ENCODE peak calls at places on chromosomes 7 and 10, in nine cellular contexts. One of them, this sample, is unnamed.

GRCh38 chr10:63267414-63268138 is 134.4 kb downstream of the NRBF2 start:
- DNase-seq in A549: peak; percentile 72
- DNase-seq in endothelial cell of umbilical vein: peak; percentile 89
- DNase-seq in K562: peak; percentile 39
- DNase-seq in HCT116: peak; percentile 43
- DNase-seq in SK-N-SH: no peak
- DNase-seq in H1: no peak
- DNase-seq in GM12878: no peak
- DNase-seq in HepG2: peak; percentile 71
- DNase-seq in this sample: peak; percentile 69

GRCh38 chr10:99730026-99730425 is 1.9 kb downstream of the COX15 start:
- DNase-seq in A549: no peak
- DNase-seq in endothelial cell of umbilical vein: no peak
- DNase-seq in K562: no peak
- DNase-seq in HCT116: no peak
- DNase-seq in SK-N-SH: no peak
- DNase-seq in H1: no peak
- DNase-seq in GM12878: no peak
- DNase-seq in HepG2: no peak
- DNase-seq in this sample: no peak

GRCh38 chr10:8235253-8236027 is 181.0 kb downstream of the GATA3 start:
- DNase-seq in A549: no peak
- DNase-seq in endothelial cell of umbilical vein: no peak
- DNase-seq in K562: peak; percentile 73
- DNase-seq in HCT116: no peak
- DNase-seq in SK-N-SH: peak; percentile 39
- DNase-seq in H1: no peak
- DNase-seq in GM12878: no peak
- DNase-seq in HepG2: no peak
- DNase-seq in this sample: no peak

GRCh38 chr7:139855498-139856270 is 26.6 kb downstream of the TBXAS1 start:
- DNase-seq in A549: no peak
- DNase-seq in endothelial cell of umbilical vein: no peak
- DNase-seq in K562: no peak
- DNase-seq in HCT116: no peak
- DNase-seq in SK-N-SH: no peak
- DNase-seq in H1: peak; percentile 26
- DNase-seq in GM12878: peak; percentile 51
- DNase-seq in HepG2: no peak
- DNase-seq in this sample: peak; percentile 99

GRCh38 chr7:45203947-45204445 is 46.4 kb downstream of the RAMP3 start:
- DNase-seq in A549: no peak
- DNase-seq in endothelial cell of umbilical vein: no peak
- DNase-seq in K562: no peak
- DNase-seq in HCT116: no peak
- DNase-seq in SK-N-SH: no peak
- DNase-seq in H1: no peak
- DNase-seq in GM12878: peak; percentile 9
- DNase-seq in HepG2: no peak
- DNase-seq in this sample: peak; percentile 48

GRCh38 chr7:152435384-152436278 is at the start of gene KMT2C:
- DNase-seq in A549: peak; percentile 55
- DNase-seq in endothelial cell of umbilical vein: peak; percentile 31
- DNase-seq in K562: peak; percentile 93
- DNase-seq in HCT116: no peak
- DNase-seq in SK-N-SH: peak; percentile 92
- DNase-seq in H1: peak; percentile 65
- DNase-seq in GM12878: no peak
- DNase-seq in HepG2: no peak
- DNase-seq in this sample: peak; percentile 71

GRCh38 chr7:2629740-2630681 is 1.8 kb upstream of the TTYH3 start:
- DNase-seq in A549: peak; percentile 41
- DNase-seq in endothelial cell of umbilical vein: no peak
- DNase-seq in K562: no peak
- DNase-seq in HCT116: no peak
- DNase-seq in SK-N-SH: no peak
- DNase-seq in H1: no peak
- DNase-seq in GM12878: no peak
- DNase-seq in HepG2: peak; percentile 69
- DNase-seq in this sample: no peak

GRCh38 chr10:131310904-131311660 is 439 bp downstream of the TCERG1L start:
- DNase-seq in A549: no peak
- DNase-seq in endothelial cell of umbilical vein: no peak
- DNase-seq in K562: no peak
- DNase-seq in HCT116: no peak
- DNase-seq in SK-N-SH: no peak
- DNase-seq in H1: peak; percentile 61
- DNase-seq in GM12878: no peak
- DNase-seq in HepG2: no peak
- DNase-seq in this sample: no peak

GRCh38 chr10:102507521-102507920 is 3.7 kb downstream of the SUFU start:
- DNase-seq in A549: no peak
- DNase-seq in endothelial cell of umbilical vein: no peak
- DNase-seq in K562: no peak
- DNase-seq in HCT116: no peak
- DNase-seq in SK-N-SH: no peak
- DNase-seq in H1: no peak
- DNase-seq in GM12878: no peak
- DNase-seq in HepG2: no peak
- DNase-seq in this sample: no peak

DNA sequence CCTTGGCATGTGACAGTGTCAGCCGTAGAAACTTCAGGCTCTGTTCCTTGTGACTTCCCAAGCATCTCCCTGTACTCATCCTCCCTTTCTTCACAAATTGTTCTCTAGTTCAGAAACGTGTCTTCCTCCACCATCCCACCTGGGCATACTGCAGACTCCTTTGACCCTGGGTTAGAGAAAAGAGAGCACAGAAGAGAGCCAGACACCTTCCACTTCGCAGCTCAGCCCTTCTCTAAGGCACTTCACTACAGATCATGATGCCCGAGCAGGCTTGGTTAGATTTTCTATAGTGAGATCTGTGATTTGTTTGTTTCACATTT is 70.6 kb downstream of the XPNPEP1 start:
- DNase-seq in A549: no peak
- DNase-seq in endothelial cell of umbilical vein: no peak
- DNase-seq in K562: no peak
- DNase-seq in HCT116: no peak
- DNase-seq in SK-N-SH: no peak
- DNase-seq in H1: no peak
- DNase-seq in GM12878: no peak
- DNase-seq in HepG2: no peak
- DNase-seq in this sample: no peak
- TF ChIP-seq CTCF in A549: no peak
- TF ChIP-seq CTCF in endothelial cell of umbilical vein: no peak
- TF ChIP-seq CTCF in K562: no peak
- TF ChIP-seq CTCF in HCT116: no peak
- TF ChIP-seq CTCF in SK-N-SH: no peak
- TF ChIP-seq CTCF in H1: no peak
- TF ChIP-seq CTCF in GM12878: no peak
- TF ChIP-seq CTCF in HepG2: no peak
- TF ChIP-seq CTCF in this sample: no peak

DNA sequence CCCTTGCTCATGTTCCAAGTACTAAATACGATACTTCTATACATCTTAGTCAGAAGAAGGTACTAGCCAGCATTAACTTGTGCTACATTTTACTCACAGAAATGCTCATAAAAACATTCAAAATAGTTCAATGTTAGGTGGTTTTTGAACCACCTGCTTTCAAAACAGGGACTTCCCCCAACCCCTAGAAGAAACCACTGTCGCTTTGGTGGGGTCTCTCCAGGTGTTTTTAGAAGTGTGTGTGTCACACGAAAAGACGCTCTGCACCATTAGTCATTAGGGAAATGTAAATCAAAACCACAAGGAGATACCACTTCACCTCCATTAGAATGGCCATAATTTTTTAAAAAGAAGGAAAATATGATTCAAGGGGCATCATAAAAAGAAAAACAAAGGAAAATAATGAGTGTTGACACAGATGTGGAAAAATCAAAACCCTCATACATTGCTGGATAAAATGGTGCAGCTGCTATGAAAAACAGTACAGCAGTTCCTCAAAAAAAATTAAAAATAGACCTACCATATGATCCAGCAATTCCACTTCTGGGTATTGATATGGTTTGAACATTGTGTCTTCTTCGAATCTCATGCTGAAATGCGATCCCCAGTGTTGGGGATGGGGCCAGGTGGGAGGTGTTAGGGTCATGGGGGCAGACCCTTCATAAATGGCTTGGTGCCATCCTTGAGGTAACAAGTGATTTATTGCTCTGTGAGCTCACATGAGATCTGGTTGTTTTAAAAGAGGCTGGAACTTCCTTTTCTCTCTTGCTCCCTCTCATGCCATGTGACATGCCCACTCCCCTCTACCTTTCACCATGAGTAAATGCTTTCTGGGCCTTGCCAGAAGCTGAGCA is 74.2 kb downstream of the MALSU1 start:
- DNase-seq in A549: no peak
- DNase-seq in endothelial cell of umbilical vein: peak; percentile 92
- DNase-seq in K562: no peak
- DNase-seq in HCT116: no peak
- DNase-seq in SK-N-SH: no peak
- DNase-seq in H1: no peak
- DNase-seq in GM12878: peak; percentile 76
- DNase-seq in HepG2: no peak
- DNase-seq in this sample: peak; percentile 30
- H3K4me3 ChIP-seq in A549: no peak overlapping the region
- H3K4me3 ChIP-seq in endothelial cell of umbilical vein: no peak overlapping the region
- H3K4me3 ChIP-seq in K562: no peak overlapping the region
- H3K4me3 ChIP-seq in HCT116: no peak overlapping the region
- H3K4me3 ChIP-seq in SK-N-SH: no peak overlapping the region
- H3K4me3 ChIP-seq in H1: no peak overlapping the region
- H3K4me3 ChIP-seq in GM12878: peak overlapping the region; percentile 41
- H3K4me3 ChIP-seq in HepG2: no peak overlapping the region
- H3K4me3 ChIP-seq in this sample: no peak overlapping the region

GRCh38 chr10:96495544-96495943 is 18.2 kb downstream of the TLL2 start:
- DNase-seq in A549: no peak
- DNase-seq in endothelial cell of umbilical vein: no peak
- DNase-seq in K562: no peak
- DNase-seq in HCT116: no peak
- DNase-seq in SK-N-SH: no peak
- DNase-seq in H1: no peak
- DNase-seq in GM12878: no peak
- DNase-seq in HepG2: no peak
- DNase-seq in this sample: no peak

GRCh38 chr10:96493254-96493653 is 20.5 kb downstream of the TLL2 start:
- DNase-seq in A549: no peak
- DNase-seq in endothelial cell of umbilical vein: no peak
- DNase-seq in K562: no peak
- DNase-seq in HCT116: no peak
- DNase-seq in SK-N-SH: no peak
- DNase-seq in H1: no peak
- DNase-seq in GM12878: no peak
- DNase-seq in HepG2: no peak
- DNase-seq in this sample: no peak

GRCh38 chr10:96493871-96494525 is 19.7 kb downstream of the TLL2 start:
- DNase-seq in A549: no peak
- DNase-seq in endothelial cell of umbilical vein: no peak
- DNase-seq in K562: no peak
- DNase-seq in HCT116: no peak
- DNase-seq in SK-N-SH: no peak
- DNase-seq in H1: no peak
- DNase-seq in GM12878: no peak
- DNase-seq in HepG2: no peak
- DNase-seq in this sample: no peak

GRCh38 chr10:96497391-96497790 is 16.3 kb downstream of the TLL2 start:
- DNase-seq in A549: no peak
- DNase-seq in endothelial cell of umbilical vein: no peak
- DNase-seq in K562: no peak
- DNase-seq in HCT116: no peak
- DNase-seq in SK-N-SH: no peak
- DNase-seq in H1: peak; percentile 37
- DNase-seq in GM12878: no peak
- DNase-seq in HepG2: no peak
- DNase-seq in this sample: no peak

GRCh38 chr10:96496281-96496925 is 17.3 kb downstream of the TLL2 start:
- DNase-seq in A549: no peak
- DNase-seq in endothelial cell of umbilical vein: peak; percentile 30
- DNase-seq in K562: no peak
- DNase-seq in HCT116: no peak
- DNase-seq in SK-N-SH: no peak
- DNase-seq in H1: peak; percentile 61
- DNase-seq in GM12878: no peak
- DNase-seq in HepG2: no peak
- DNase-seq in this sample: peak; percentile 53
- TF ChIP-seq MAX in A549: no peak
- TF ChIP-seq MAX in endothelial cell of umbilical vein: no peak
- TF ChIP-seq MAX in K562: no peak
- TF ChIP-seq MAX in HCT116: no peak
- TF ChIP-seq MAX in SK-N-SH: no peak
- TF ChIP-seq MAX in H1: no peak
- TF ChIP-seq MAX in GM12878: no peak
- TF ChIP-seq MAX in HepG2: no peak
- TF ChIP-seq MAX in this sample: peak; percentile 9

GRCh38 chr10:34814228-34815173 is 595 bp downstream of the PARD3 start:
- DNase-seq in A549: peak; percentile 43
- DNase-seq in endothelial cell of umbilical vein: peak; percentile 39
- DNase-seq in K562: peak; percentile 65
- DNase-seq in HCT116: no peak
- DNase-seq in SK-N-SH: peak; percentile 91
- DNase-seq in H1: peak; percentile 75
- DNase-seq in GM12878: no peak
- DNase-seq in HepG2: peak; percentile 51
- DNase-seq in this sample: peak; percentile 59

GRCh38 chr10:34817054-34817453 is 2.0 kb upstream of the PARD3 start:
- DNase-seq in A549: no peak
- DNase-seq in endothelial cell of umbilical vein: no peak
- DNase-seq in K562: no peak
- DNase-seq in HCT116: no peak
- DNase-seq in SK-N-SH: no peak
- DNase-seq in H1: no peak
- DNase-seq in GM12878: no peak
- DNase-seq in HepG2: no peak
- DNase-seq in this sample: no peak

GRCh38 chr10:34815174-34816066 is at the start of gene PARD3:
- DNase-seq in A549: peak; percentile 71
- DNase-seq in endothelial cell of umbilical vein: peak; percentile 54
- DNase-seq in K562: peak; percentile 84
- DNase-seq in HCT116: no peak
- DNase-seq in SK-N-SH: peak; percentile 95
- DNase-seq in H1: peak; percentile 76
- DNase-seq in GM12878: no peak
- DNase-seq in HepG2: peak; percentile 38
- DNase-seq in this sample: peak; percentile 72

GRCh38 chr10:34817586-34817985 is 2.5 kb upstream of the PARD3 start:
- DNase-seq in A549: no peak
- DNase-seq in endothelial cell of umbilical vein: no peak
- DNase-seq in K562: no peak
- DNase-seq in HCT116: no peak
- DNase-seq in SK-N-SH: no peak
- DNase-seq in H1: no peak
- DNase-seq in GM12878: no peak
- DNase-seq in HepG2: no peak
- DNase-seq in this sample: no peak

GRCh38 chr10:34816067-34817002 is 1.2 kb upstream of the PARD3 start:
- DNase-seq in A549: peak; percentile 44
- DNase-seq in endothelial cell of umbilical vein: peak; percentile 34
- DNase-seq in K562: no peak
- DNase-seq in HCT116: no peak
- DNase-seq in SK-N-SH: peak; percentile 49
- DNase-seq in H1: no peak
- DNase-seq in GM12878: no peak
- DNase-seq in HepG2: no peak
- DNase-seq in this sample: peak; percentile 38
- TF ChIP-seq CTCF in A549: no peak
- TF ChIP-seq CTCF in endothelial cell of umbilical vein: no peak
- TF ChIP-seq CTCF in K562: no peak
- TF ChIP-seq CTCF in HCT116: no peak
- TF ChIP-seq CTCF in SK-N-SH: no peak
- TF ChIP-seq CTCF in H1: no peak
- TF ChIP-seq CTCF in GM12878: no peak
- TF ChIP-seq CTCF in HepG2: no peak
- TF ChIP-seq CTCF in this sample: no peak

GRCh38 chr10:86376852-86377796 is 10.5 kb upstream of the GRID1 start:
- DNase-seq in A549: peak; percentile 71
- DNase-seq in endothelial cell of umbilical vein: peak; percentile 56
- DNase-seq in K562: peak; percentile 79
- DNase-seq in HCT116: peak; percentile 56
- DNase-seq in SK-N-SH: peak; percentile 94
- DNase-seq in H1: peak; percentile 100
- DNase-seq in GM12878: no peak
- DNase-seq in HepG2: peak; percentile 45
- DNase-seq in this sample: peak; percentile 80
- H3K4me3 ChIP-seq in A549: no peak overlapping the region
- H3K4me3 ChIP-seq in endothelial cell of umbilical vein: no peak overlapping the region
- H3K4me3 ChIP-seq in K562: no peak overlapping the region
- H3K4me3 ChIP-seq in HCT116: no peak overlapping the region
- H3K4me3 ChIP-seq in SK-N-SH: no peak overlapping the region
- H3K4me3 ChIP-seq in H1: no peak overlapping the region
- H3K4me3 ChIP-seq in GM12878: peak overlapping the region; percentile 32
- H3K4me3 ChIP-seq in HepG2: no peak overlapping the region
- H3K4me3 ChIP-seq in this sample: no peak overlapping the region

This sample was measured in NB4.